ENCODE peak calls at places on chromosomes 13 and 19, in nine cellular contexts. L is fibroblast of pulmonary artery, M is neural progenitor cell, A is H9, J is tibial artery, B is fibroblast of lung, U is choroid plexus epithelial cell, Z is AG04449, S is astrocyte of the spinal cord. T is an unnamed sample.

GRCh38 chr13:113976711-113977684 is 3.1 kb upstream of the C13orf46 start:
- DNase-seq in S (peak; percentile 37), L (peak; percentile 78), U (peak; percentile 74), J (no peak), A (no peak), M (no peak), B (peak; percentile 84), Z (peak; percentile 7), T (peak; percentile 44)

GRCh38 chr13:44854264-44855060 is 134.8 kb downstream of the NUFIP1 start:
- DNase-seq in S (no peak), U (no peak), J (no peak), B (no peak), L (no peak), A (no peak), Z (no peak), M (peak; percentile 40), T (no peak)

GRCh38 chr13:110556224-110556606 is 5.3 kb downstream of the RAB20 start:
- DNase-seq in J (no peak), A (no peak), U (no peak), S (no peak), L (no peak), Z (no peak), M (no peak), B (no peak), T (no peak)

GRCh38 chr13:85236431-85236830 is 562.8 kb downstream of the SLITRK6 start:
- DNase-seq in M (no peak), J (no peak), Z (no peak), L (peak; percentile 72), B (peak; percentile 71), U (peak; percentile 70), A (no peak), S (peak; percentile 52), T (peak; percentile 96)

GRCh38 chr19:51541458-51542357 is 10.2 kb upstream of the SIGLEC6 start:
- DNase-seq in L (no peak), U (no peak), M (no peak), J (no peak), A (no peak), Z (no peak), S (no peak), B (no peak), T (no peak)

GRCh38 chr19:20558571-20558970 is 7.0 kb downstream of the ZNF737 start:
- DNase-seq in L (no peak), J (no peak), A (no peak), U (no peak), S (no peak), Z (no peak), M (no peak), B (no peak), T (no peak)

GRCh38 chr13:93420887-93421286 is 194.3 kb downstream of the GPC6 start:
- DNase-seq in B (no peak), M (no peak), L (no peak), U (no peak), J (no peak), S (no peak), Z (no peak), A (no peak), T (no peak)

GRCh38 chr13:42355118-42355840 is 83.3 kb downstream of the AKAP11 start:
- DNase-seq in Z (no peak), S (peak; percentile 27), A (no peak), B (peak; percentile 9), M (peak; percentile 0), L (no peak), J (no peak), U (no peak), T (no peak)

GRCh38 chr13:25886438-25887214 is 165.2 kb downstream of the SHISA2 start:
- DNase-seq in J (no peak), M (no peak), Z (peak; percentile 71), L (peak; percentile 31), B (peak; percentile 92), U (peak; percentile 95), S (peak; percentile 90), A (no peak), T (peak; percentile 95)

GRCh38 chr19:58335630-58336029 is 8.8 kb downstream of the ZSCAN22 start:
- DNase-seq in A (no peak), M (no peak), B (no peak), J (no peak), U (no peak), S (no peak), L (no peak), Z (no peak), T (no peak)

GRCh38 chr19:30302076-30302475 is 70.1 kb upstream of the ZNF536 start:
- DNase-seq in M (no peak), Z (no peak), A (no peak), L (no peak), S (no peak), B (no peak), J (no peak), U (no peak), T (no peak)

GRCh38 chr13:50805805-50806204 is 37.7 kb downstream of the DLEU7 start:
- DNase-seq in S (peak; percentile 22), B (peak; percentile 13), M (peak; percentile 11), A (no peak), L (peak; percentile 35), J (no peak), U (peak; percentile 47), Z (no peak), T (peak; percentile 20)

DNA sequence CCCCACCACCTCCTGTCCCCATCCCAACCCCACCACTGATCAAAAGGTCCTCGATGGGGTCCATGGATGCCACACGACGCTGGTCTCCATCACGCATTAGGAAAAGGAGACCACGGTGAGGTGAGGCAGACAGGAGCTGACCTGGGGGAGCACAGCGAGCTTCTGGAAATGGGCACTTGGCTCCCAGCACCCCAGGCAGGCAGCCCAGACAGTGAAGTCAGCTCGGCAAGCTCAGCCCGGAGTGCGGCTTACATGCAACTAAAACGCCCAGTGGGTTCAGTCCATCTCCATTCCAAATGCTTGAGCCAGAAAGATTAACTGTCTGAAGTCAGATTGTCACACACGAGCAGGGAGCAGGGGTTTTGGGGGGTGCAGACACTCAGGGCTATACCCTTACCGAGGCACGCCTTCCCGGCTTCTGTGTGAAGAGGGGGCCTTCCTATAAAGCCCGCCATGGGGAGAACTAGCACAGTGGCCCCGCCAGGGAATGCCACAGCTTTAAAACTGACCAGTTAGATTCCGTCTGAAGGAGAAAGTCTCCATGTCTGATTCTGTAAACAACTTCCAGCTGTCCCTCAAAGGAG is 79.4 kb downstream of the SPACA7 start:
- DNase-seq in U (no peak), L (no peak), A (peak; percentile 20), J (peak; percentile 7), B (no peak), M (no peak), Z (no peak), S (no peak), T (no peak)
- TF ChIP-seq CTCF in U (no peak), L (no peak), A (no peak), J (no peak), B (no peak), M (no peak), Z (no peak), S (no peak), T (no peak)

GRCh38 chr13:35771898-35772297 is 295.4 kb upstream of the MAB21L1 start:
- DNase-seq in U (peak; percentile 93), Z (peak; percentile 98), S (peak; percentile 86), L (peak; percentile 64), B (peak; percentile 96), M (peak; percentile 39), A (no peak), J (no peak), T (peak; percentile 90)
- TF ChIP-seq CTCF in U (peak; percentile 14), Z (peak; percentile 17), S (peak; percentile 4), L (no peak), B (no peak), M (no peak), A (no peak), J (no peak), T (no peak)

DNA sequence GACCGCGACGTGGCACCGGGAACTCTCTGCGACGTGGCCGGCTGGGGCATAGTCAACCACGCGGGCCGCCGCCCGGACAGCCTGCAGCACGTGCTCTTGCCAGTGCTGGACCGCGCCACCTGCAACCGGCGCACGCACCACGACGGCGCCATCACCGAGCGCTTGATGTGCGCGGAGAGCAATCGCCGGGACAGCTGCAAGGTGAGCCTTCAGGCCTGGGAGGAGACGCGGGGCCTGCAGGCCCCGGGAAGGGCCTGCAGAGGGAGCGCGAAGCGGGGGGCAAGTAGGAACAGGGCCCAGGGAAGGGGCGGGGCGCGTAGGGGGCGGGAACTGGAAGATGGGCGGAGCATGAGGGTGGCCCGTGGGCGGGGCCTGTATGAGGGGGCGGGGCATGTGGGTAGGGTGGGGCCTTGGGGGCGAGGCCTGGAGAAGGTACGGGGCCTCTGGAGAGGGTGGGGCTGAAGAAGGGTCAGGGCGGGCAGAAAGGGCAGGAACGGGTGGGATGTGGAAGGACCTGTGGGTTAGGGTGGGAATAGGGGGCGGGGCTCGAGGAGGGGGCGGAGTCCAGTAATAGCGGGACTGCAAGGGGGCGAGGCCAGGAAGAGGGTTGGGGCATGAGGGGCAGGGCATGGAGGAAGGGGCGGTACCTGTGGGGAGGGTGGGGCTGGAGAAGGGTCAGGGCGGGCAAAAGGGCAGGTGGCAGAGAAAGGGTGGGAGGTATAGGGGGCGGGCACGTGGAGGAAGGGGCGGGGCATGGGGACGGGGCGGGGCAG is 2.5 kb downstream of the CFD start:
- DNase-seq in L (peak; percentile 28), J (no peak), U (peak; percentile 31), B (no peak), A (peak; percentile 98), Z (no peak), M (peak; percentile 88), S (peak; percentile 23), T (peak; percentile 48)
- TF ChIP-seq CTCF in L (no peak), J (no peak), U (no peak), B (no peak), A (peak; percentile 47), Z (no peak), M (peak; percentile 47), S (peak; percentile 21), T (peak; percentile 38)

GRCh38 chr19:4233282-4233853 is 4.0 kb downstream of the EBI3 start:
- DNase-seq in S (no peak), A (peak; percentile 85), M (peak; percentile 52), L (peak; percentile 33), Z (no peak), U (peak; percentile 48), J (no peak), B (no peak), T (peak; percentile 4)
- TF ChIP-seq CTCF in S (peak; percentile 82), A (peak; percentile 86), M (peak; percentile 72), L (peak; percentile 78), Z (peak; percentile 78), U (peak; percentile 85), J (peak; percentile 16), B (peak; percentile 73), T (peak; percentile 71)

GRCh38 chr13:30808600-30808999 is 73.3 kb downstream of the ALOX5AP start:
- DNase-seq in Z (no peak), S (no peak), M (no peak), U (peak; percentile 32), J (no peak), A (no peak), B (no peak), L (no peak), T (no peak)
- TF ChIP-seq CTCF in Z (no peak), S (no peak), M (no peak), U (peak; percentile 15), J (no peak), A (no peak), B (no peak), L (no peak), T (no peak)

GRCh38 chr19:54462713-54463530 is 656 bp downstream of the LENG9 start:
- DNase-seq in L (peak; percentile 70), Z (no peak), A (peak; percentile 81), B (peak; percentile 61), U (peak; percentile 70), S (peak; percentile 61), M (peak; percentile 81), J (peak; percentile 52), T (peak; percentile 39)
- TF ChIP-seq CTCF in L (peak; percentile 15), Z (peak; percentile 40), A (peak; percentile 56), B (peak; percentile 26), U (peak; percentile 34), S (peak; percentile 27), M (peak; percentile 51), J (peak; percentile 21), T (peak; percentile 58)

GRCh38 chr13:111604087-111604486 is 283.6 kb downstream of the TEX29 start:
- DNase-seq in S (no peak), B (no peak), A (peak; percentile 45), J (no peak), L (no peak), M (no peak), Z (no peak), U (no peak), T (no peak)
- TF ChIP-seq CTCF in S (no peak), B (no peak), A (peak; percentile 65), J (no peak), L (no peak), M (peak; percentile 41), Z (no peak), U (no peak), T (no peak)